ENCODE peak calls at places on chromosomes 7 and 10, in nine cellular contexts. B is head of caudate nucleus; Z is stimulated activated CD8-positive, alpha-beta memory T cell treated with anti-CD3 and anti-CD28 coated beads, Interleukin-4, amount 100 ng/mL, for 1 hour; U is cardiac muscle cell; J is mucosa of gallbladder; Y is activated CD8-positive, alpha-beta memory T cell treated with anti-CD3 and anti-CD28 coated beads, Interleukin-2, amount 50 U/mL, for 4 hours; H is activated T-cell treated with anti-CD3 and anti-CD28 coated beads, Interleukin-2, amount 50 U/mL, for 4 hours; F is ascending aorta; R is kidney tubule cell. C is an unnamed sample.

GRCh38 chr7:91263359-91264082 is 712 bp upstream of the FZD1 start:
- DNase-seq in H (no peak), Y (no peak), Z (no peak), F (no peak), B (peak), U (peak), J (no peak), R (peak), C (no peak)

GRCh38 chr7:104160375-104160774 is 47.4 kb downstream of the ORC5 start:
- DNase-seq in R (peak), Y (no peak), U (peak), F (no peak), H (no peak), B (no peak), Z (no peak), J (no peak), C (no peak)

GRCh38 chr10:95745487-95745886 is 10.5 kb upstream of the ENTPD1 start:
- DNase-seq in J (no peak), Y (no peak), H (no peak), F (no peak), Z (no peak), R (no peak), B (no peak), U (no peak), C (no peak)

GRCh38 chr7:8913687-8914086 is 480.3 kb downstream of the NXPH1 start:
- DNase-seq in J (no peak), H (no peak), B (no peak), Z (no peak), R (no peak), Y (no peak), F (no peak), U (no peak), C (no peak)

GRCh38 chr7:90530263-90530662 is 60.8 kb downstream of the PTTG1IP2 start:
- DNase-seq in Z (no peak), J (no peak), U (no peak), H (no peak), B (no peak), Y (no peak), F (no peak), R (peak), C (no peak)

GRCh38 chr10:89593043-89593442 is 52.0 kb downstream of the PANK1 start:
- DNase-seq in B (no peak), H (no peak), Y (no peak), J (no peak), U (no peak), Z (no peak), F (no peak), R (no peak), C (no peak)

GRCh38 chr10:92119340-92119739 is 171.5 kb downstream of the CPEB3 start:
- DNase-seq in J (no peak), F (no peak), Z (no peak), R (no peak), Y (no peak), H (no peak), U (no peak), B (no peak), C (no peak)

GRCh38 chr7:112500619-112501018 is 19.8 kb downstream of the LSMEM1 start:
- DNase-seq in B (no peak), F (no peak), Y (no peak), R (no peak), H (no peak), U (no peak), Z (no peak), J (no peak), C (no peak)

GRCh38 chr10:113982745-113983144 is 60.9 kb upstream of the ADRB1 start:
- DNase-seq in H (no peak), B (no peak), F (no peak), J (peak), U (peak), Z (no peak), R (peak), Y (no peak), C (no peak)